ENCODE peak calls at places on chromosomes 12 and 14, in ten cellular contexts. One of them, this sample, is unnamed.

GRCh38 chr12:53325539-53326061 is 4.2 kb upstream of the AAAS start:
- DNase-seq in pulmonary artery endothelial cell: no peak
- DNase-seq in NCI-H1092: no peak
- DNase-seq in stimulated activated CD8-positive, alpha-beta memory T cell treated with anti-CD3 and anti-CD28 coated beads, Interleukin-4, amount 100 ng/mL, for 4 hours: no peak
- DNase-seq in NCI-H2171: no peak
- DNase-seq in NCI-H1436: no peak
- DNase-seq in T-helper 17 cell: no peak
- DNase-seq in effector CD4-positive, alpha-beta T cell: peak
- DNase-seq in NCI-H524 treated with DMSO at 0.1 percent for 48 hours: no peak
- DNase-seq in AG09309: no peak
- DNase-seq in this sample: no peak

GRCh38 chr14:51224551-51224950 is 15.5 kb upstream of the TMX1 start:
- DNase-seq in pulmonary artery endothelial cell: no peak
- DNase-seq in NCI-H524 treated with DMSO at 0.1 percent for 48 hours: no peak
- DNase-seq in T-helper 17 cell: no peak
- DNase-seq in NCI-H2171: no peak
- DNase-seq in stimulated activated CD8-positive, alpha-beta memory T cell treated with anti-CD3 and anti-CD28 coated beads, Interleukin-4, amount 100 ng/mL, for 4 hours: no peak
- DNase-seq in AG09309: no peak
- DNase-seq in NCI-H1092: no peak
- DNase-seq in NCI-H1436: no peak
- DNase-seq in effector CD4-positive, alpha-beta T cell: no peak
- DNase-seq in this sample: no peak

GRCh38 chr12:24899503-24900098 is 49.3 kb downstream of the BCAT1 start:
- DNase-seq in AG09309: no peak
- DNase-seq in pulmonary artery endothelial cell: no peak
- DNase-seq in NCI-H1436: no peak
- DNase-seq in T-helper 17 cell: no peak
- DNase-seq in NCI-H2171: no peak
- DNase-seq in NCI-H1092: no peak
- DNase-seq in NCI-H524 treated with DMSO at 0.1 percent for 48 hours: no peak
- DNase-seq in stimulated activated CD8-positive, alpha-beta memory T cell treated with anti-CD3 and anti-CD28 coated beads, Interleukin-4, amount 100 ng/mL, for 4 hours: no peak
- DNase-seq in effector CD4-positive, alpha-beta T cell: no peak
- DNase-seq in this sample: no peak

GRCh38 chr12:11723993-11724392 is 74.5 kb downstream of the ETV6 start:
- DNase-seq in pulmonary artery endothelial cell: no peak
- DNase-seq in NCI-H524 treated with DMSO at 0.1 percent for 48 hours: no peak
- DNase-seq in NCI-H1436: no peak
- DNase-seq in stimulated activated CD8-positive, alpha-beta memory T cell treated with anti-CD3 and anti-CD28 coated beads, Interleukin-4, amount 100 ng/mL, for 4 hours: no peak
- DNase-seq in NCI-H1092: no peak
- DNase-seq in effector CD4-positive, alpha-beta T cell: no peak
- DNase-seq in NCI-H2171: no peak
- DNase-seq in AG09309: no peak
- DNase-seq in T-helper 17 cell: no peak
- DNase-seq in this sample: no peak

GRCh38 chr12:55330446-55330845 is at the start of gene OR6C3:
- DNase-seq in NCI-H1436: no peak
- DNase-seq in NCI-H2171: no peak
- DNase-seq in stimulated activated CD8-positive, alpha-beta memory T cell treated with anti-CD3 and anti-CD28 coated beads, Interleukin-4, amount 100 ng/mL, for 4 hours: no peak
- DNase-seq in effector CD4-positive, alpha-beta T cell: no peak
- DNase-seq in T-helper 17 cell: no peak
- DNase-seq in AG09309: no peak
- DNase-seq in NCI-H524 treated with DMSO at 0.1 percent for 48 hours: no peak
- DNase-seq in pulmonary artery endothelial cell: no peak
- DNase-seq in NCI-H1092: no peak
- DNase-seq in this sample: no peak

GRCh38 chr12:2225736-2226135 is 172.9 kb downstream of the CACNA1C start:
- DNase-seq in NCI-H524 treated with DMSO at 0.1 percent for 48 hours: no peak
- DNase-seq in effector CD4-positive, alpha-beta T cell: no peak
- DNase-seq in pulmonary artery endothelial cell: no peak
- DNase-seq in NCI-H1092: no peak
- DNase-seq in AG09309: no peak
- DNase-seq in NCI-H2171: no peak
- DNase-seq in stimulated activated CD8-positive, alpha-beta memory T cell treated with anti-CD3 and anti-CD28 coated beads, Interleukin-4, amount 100 ng/mL, for 4 hours: no peak
- DNase-seq in T-helper 17 cell: no peak
- DNase-seq in NCI-H1436: no peak
- DNase-seq in this sample: no peak

GRCh38 chr12:12266389-12266872 is 413 bp downstream of the LRP6 start:
- DNase-seq in NCI-H2171: no peak
- DNase-seq in T-helper 17 cell: no peak
- DNase-seq in effector CD4-positive, alpha-beta T cell: no peak
- DNase-seq in NCI-H1436: no peak
- DNase-seq in NCI-H1092: no peak
- DNase-seq in AG09309: no peak
- DNase-seq in pulmonary artery endothelial cell: no peak
- DNase-seq in stimulated activated CD8-positive, alpha-beta memory T cell treated with anti-CD3 and anti-CD28 coated beads, Interleukin-4, amount 100 ng/mL, for 4 hours: no peak
- DNase-seq in NCI-H524 treated with DMSO at 0.1 percent for 48 hours: no peak
- DNase-seq in this sample: no peak

GRCh38 chr14:75380656-75381055 is 47.2 kb upstream of the JDP2 start:
- DNase-seq in NCI-H1092: no peak
- DNase-seq in stimulated activated CD8-positive, alpha-beta memory T cell treated with anti-CD3 and anti-CD28 coated beads, Interleukin-4, amount 100 ng/mL, for 4 hours: no peak
- DNase-seq in NCI-H2171: no peak
- DNase-seq in AG09309: no peak
- DNase-seq in effector CD4-positive, alpha-beta T cell: no peak
- DNase-seq in NCI-H1436: no peak
- DNase-seq in pulmonary artery endothelial cell: no peak
- DNase-seq in NCI-H524 treated with DMSO at 0.1 percent for 48 hours: no peak
- DNase-seq in T-helper 17 cell: no peak
- DNase-seq in this sample: no peak

GRCh38 chr14:102092806-102093205 is 6.0 kb upstream of the HSP90AA1 start:
- DNase-seq in T-helper 17 cell: no peak
- DNase-seq in pulmonary artery endothelial cell: no peak
- DNase-seq in AG09309: no peak
- DNase-seq in NCI-H1436: no peak
- DNase-seq in NCI-H1092: no peak
- DNase-seq in effector CD4-positive, alpha-beta T cell: no peak
- DNase-seq in NCI-H524 treated with DMSO at 0.1 percent for 48 hours: no peak
- DNase-seq in stimulated activated CD8-positive, alpha-beta memory T cell treated with anti-CD3 and anti-CD28 coated beads, Interleukin-4, amount 100 ng/mL, for 4 hours: no peak
- DNase-seq in NCI-H2171: no peak
- DNase-seq in this sample: no peak

GRCh38 chr12:3743803-3744202 is 9.1 kb downstream of the CRACR2A start:
- DNase-seq in stimulated activated CD8-positive, alpha-beta memory T cell treated with anti-CD3 and anti-CD28 coated beads, Interleukin-4, amount 100 ng/mL, for 4 hours: no peak
- DNase-seq in T-helper 17 cell: no peak
- DNase-seq in NCI-H1092: no peak
- DNase-seq in NCI-H524 treated with DMSO at 0.1 percent for 48 hours: no peak
- DNase-seq in AG09309: no peak
- DNase-seq in NCI-H1436: no peak
- DNase-seq in effector CD4-positive, alpha-beta T cell: no peak
- DNase-seq in pulmonary artery endothelial cell: no peak
- DNase-seq in NCI-H2171: no peak
- DNase-seq in this sample: no peak

GRCh38 chr12:124115496-124115895 is 142.5 kb downstream of the ZNF664 start:
- DNase-seq in NCI-H1436: no peak
- DNase-seq in pulmonary artery endothelial cell: no peak
- DNase-seq in NCI-H1092: no peak
- DNase-seq in stimulated activated CD8-positive, alpha-beta memory T cell treated with anti-CD3 and anti-CD28 coated beads, Interleukin-4, amount 100 ng/mL, for 4 hours: no peak
- DNase-seq in effector CD4-positive, alpha-beta T cell: no peak
- DNase-seq in NCI-H524 treated with DMSO at 0.1 percent for 48 hours: no peak
- DNase-seq in T-helper 17 cell: no peak
- DNase-seq in NCI-H2171: no peak
- DNase-seq in AG09309: no peak
- DNase-seq in this sample: no peak

GRCh38 chr12:84056-84455 is 17.5 kb downstream of the IQSEC3 start:
- DNase-seq in NCI-H2171: peak
- DNase-seq in effector CD4-positive, alpha-beta T cell: no peak
- DNase-seq in NCI-H524 treated with DMSO at 0.1 percent for 48 hours: no peak
- DNase-seq in T-helper 17 cell: no peak
- DNase-seq in AG09309: no peak
- DNase-seq in stimulated activated CD8-positive, alpha-beta memory T cell treated with anti-CD3 and anti-CD28 coated beads, Interleukin-4, amount 100 ng/mL, for 4 hours: no peak
- DNase-seq in NCI-H1436: no peak
- DNase-seq in pulmonary artery endothelial cell: no peak
- DNase-seq in NCI-H1092: peak
- DNase-seq in this sample: no peak

GRCh38 chr12:3149505-3150307 is 72.5 kb downstream of the TSPAN9 start:
- DNase-seq in stimulated activated CD8-positive, alpha-beta memory T cell treated with anti-CD3 and anti-CD28 coated beads, Interleukin-4, amount 100 ng/mL, for 4 hours: no peak
- DNase-seq in effector CD4-positive, alpha-beta T cell: no peak
- DNase-seq in T-helper 17 cell: no peak
- DNase-seq in NCI-H2171: no peak
- DNase-seq in NCI-H1436: no peak
- DNase-seq in NCI-H524 treated with DMSO at 0.1 percent for 48 hours: no peak
- DNase-seq in NCI-H1092: no peak
- DNase-seq in pulmonary artery endothelial cell: no peak
- DNase-seq in AG09309: no peak
- DNase-seq in this sample: no peak

GRCh38 chr12:89895591-89895990 is 187.0 kb upstream of the ATP2B1 start:
- DNase-seq in pulmonary artery endothelial cell: no peak
- DNase-seq in T-helper 17 cell: no peak
- DNase-seq in NCI-H1436: no peak
- DNase-seq in NCI-H1092: no peak
- DNase-seq in stimulated activated CD8-positive, alpha-beta memory T cell treated with anti-CD3 and anti-CD28 coated beads, Interleukin-4, amount 100 ng/mL, for 4 hours: no peak
- DNase-seq in AG09309: no peak
- DNase-seq in NCI-H2171: no peak
- DNase-seq in effector CD4-positive, alpha-beta T cell: no peak
- DNase-seq in NCI-H524 treated with DMSO at 0.1 percent for 48 hours: peak
- DNase-seq in this sample: no peak

GRCh38 chr14:21711360-21711961 is 37.8 kb upstream of the OR4E1 start:
- DNase-seq in NCI-H1092: peak
- DNase-seq in T-helper 17 cell: no peak
- DNase-seq in NCI-H1436: no peak
- DNase-seq in stimulated activated CD8-positive, alpha-beta memory T cell treated with anti-CD3 and anti-CD28 coated beads, Interleukin-4, amount 100 ng/mL, for 4 hours: no peak
- DNase-seq in NCI-H2171: peak
- DNase-seq in pulmonary artery endothelial cell: peak
- DNase-seq in effector CD4-positive, alpha-beta T cell: no peak
- DNase-seq in NCI-H524 treated with DMSO at 0.1 percent for 48 hours: no peak
- DNase-seq in AG09309: no peak
- DNase-seq in this sample: peak

GRCh38 chr14:91858536-91859275 is 8.6 kb downstream of the TC2N start:
- DNase-seq in pulmonary artery endothelial cell: no peak
- DNase-seq in NCI-H1092: no peak
- DNase-seq in T-helper 17 cell: no peak
- DNase-seq in NCI-H1436: no peak
- DNase-seq in AG09309: peak
- DNase-seq in stimulated activated CD8-positive, alpha-beta memory T cell treated with anti-CD3 and anti-CD28 coated beads, Interleukin-4, amount 100 ng/mL, for 4 hours: no peak
- DNase-seq in NCI-H2171: no peak
- DNase-seq in NCI-H524 treated with DMSO at 0.1 percent for 48 hours: no peak
- DNase-seq in effector CD4-positive, alpha-beta T cell: no peak
- DNase-seq in this sample: no peak

GRCh38 chr12:1517007-1517406 is 77.4 kb downstream of the FBXL14 start:
- DNase-seq in stimulated activated CD8-positive, alpha-beta memory T cell treated with anti-CD3 and anti-CD28 coated beads, Interleukin-4, amount 100 ng/mL, for 4 hours: no peak
- DNase-seq in NCI-H1092: no peak
- DNase-seq in effector CD4-positive, alpha-beta T cell: no peak
- DNase-seq in NCI-H524 treated with DMSO at 0.1 percent for 48 hours: no peak
- DNase-seq in AG09309: peak
- DNase-seq in NCI-H2171: no peak
- DNase-seq in NCI-H1436: no peak
- DNase-seq in pulmonary artery endothelial cell: no peak
- DNase-seq in T-helper 17 cell: no peak
- DNase-seq in this sample: no peak

GRCh38 chr12:54419088-54419887 is at the start of gene ITGA5:
- DNase-seq in NCI-H1092: no peak
- DNase-seq in stimulated activated CD8-positive, alpha-beta memory T cell treated with anti-CD3 and anti-CD28 coated beads, Interleukin-4, amount 100 ng/mL, for 4 hours: no peak
- DNase-seq in AG09309: no peak
- DNase-seq in NCI-H524 treated with DMSO at 0.1 percent for 48 hours: no peak
- DNase-seq in T-helper 17 cell: peak
- DNase-seq in NCI-H2171: no peak
- DNase-seq in NCI-H1436: no peak
- DNase-seq in effector CD4-positive, alpha-beta T cell: peak
- DNase-seq in pulmonary artery endothelial cell: no peak
- DNase-seq in this sample: no peak

GRCh38 chr12:14443531-14443930 is 78.0 kb downstream of the ATF7IP start:
- DNase-seq in effector CD4-positive, alpha-beta T cell: no peak
- DNase-seq in AG09309: no peak
- DNase-seq in NCI-H1092: no peak
- DNase-seq in NCI-H524 treated with DMSO at 0.1 percent for 48 hours: no peak
- DNase-seq in stimulated activated CD8-positive, alpha-beta memory T cell treated with anti-CD3 and anti-CD28 coated beads, Interleukin-4, amount 100 ng/mL, for 4 hours: no peak
- DNase-seq in NCI-H2171: no peak
- DNase-seq in NCI-H1436: no peak
- DNase-seq in pulmonary artery endothelial cell: peak
- DNase-seq in T-helper 17 cell: no peak
- DNase-seq in this sample: no peak

GRCh38 chr12:106287364-106287763 is 15.2 kb upstream of the TCP11L2 start:
- DNase-seq in NCI-H1092: no peak
- DNase-seq in pulmonary artery endothelial cell: no peak
- DNase-seq in NCI-H524 treated with DMSO at 0.1 percent for 48 hours: no peak
- DNase-seq in effector CD4-positive, alpha-beta T cell: no peak
- DNase-seq in stimulated activated CD8-positive, alpha-beta memory T cell treated with anti-CD3 and anti-CD28 coated beads, Interleukin-4, amount 100 ng/mL, for 4 hours: no peak
- DNase-seq in NCI-H1436: no peak
- DNase-seq in AG09309: no peak
- DNase-seq in T-helper 17 cell: no peak
- DNase-seq in NCI-H2171: no peak
- DNase-seq in this sample: no peak

GRCh38 chr12:127628655-127629054 is 638.3 kb upstream of the TMEM132C start:
- DNase-seq in stimulated activated CD8-positive, alpha-beta memory T cell treated with anti-CD3 and anti-CD28 coated beads, Interleukin-4, amount 100 ng/mL, for 4 hours: no peak
- DNase-seq in effector CD4-positive, alpha-beta T cell: no peak
- DNase-seq in T-helper 17 cell: no peak
- DNase-seq in NCI-H1092: no peak
- DNase-seq in NCI-H1436: peak
- DNase-seq in NCI-H524 treated with DMSO at 0.1 percent for 48 hours: no peak
- DNase-seq in pulmonary artery endothelial cell: no peak
- DNase-seq in NCI-H2171: no peak
- DNase-seq in AG09309: peak
- DNase-seq in this sample: peak

GRCh38 chr12:6724409-6724797 is 557 bp downstream of the COPS7A start:
- DNase-seq in effector CD4-positive, alpha-beta T cell: peak
- DNase-seq in T-helper 17 cell: no peak
- DNase-seq in AG09309: no peak
- DNase-seq in NCI-H2171: no peak
- DNase-seq in stimulated activated CD8-positive, alpha-beta memory T cell treated with anti-CD3 and anti-CD28 coated beads, Interleukin-4, amount 100 ng/mL, for 4 hours: no peak
- DNase-seq in NCI-H1436: no peak
- DNase-seq in NCI-H1092: no peak
- DNase-seq in NCI-H524 treated with DMSO at 0.1 percent for 48 hours: no peak
- DNase-seq in pulmonary artery endothelial cell: no peak
- DNase-seq in this sample: no peak

GRCh38 chr12:106601031-106601430 is 18.2 kb downstream of the RFX4 start:
- DNase-seq in effector CD4-positive, alpha-beta T cell: no peak
- DNase-seq in NCI-H524 treated with DMSO at 0.1 percent for 48 hours: peak
- DNase-seq in T-helper 17 cell: no peak
- DNase-seq in NCI-H2171: no peak
- DNase-seq in stimulated activated CD8-positive, alpha-beta memory T cell treated with anti-CD3 and anti-CD28 coated beads, Interleukin-4, amount 100 ng/mL, for 4 hours: no peak
- DNase-seq in pulmonary artery endothelial cell: no peak
- DNase-seq in AG09309: no peak
- DNase-seq in NCI-H1092: no peak
- DNase-seq in NCI-H1436: no peak
- DNase-seq in this sample: no peak

GRCh38 chr12:58601529-58601928 is 318.8 kb downstream of the LRIG3 start:
- DNase-seq in NCI-H2171: no peak
- DNase-seq in NCI-H1092: no peak
- DNase-seq in NCI-H1436: no peak
- DNase-seq in AG09309: no peak
- DNase-seq in T-helper 17 cell: no peak
- DNase-seq in pulmonary artery endothelial cell: no peak
- DNase-seq in NCI-H524 treated with DMSO at 0.1 percent for 48 hours: no peak
- DNase-seq in stimulated activated CD8-positive, alpha-beta memory T cell treated with anti-CD3 and anti-CD28 coated beads, Interleukin-4, amount 100 ng/mL, for 4 hours: no peak
- DNase-seq in effector CD4-positive, alpha-beta T cell: no peak
- DNase-seq in this sample: no peak

GRCh38 chr12:66493841-66494240 is 185.0 kb downstream of the GRIP1 start:
- DNase-seq in effector CD4-positive, alpha-beta T cell: no peak
- DNase-seq in NCI-H524 treated with DMSO at 0.1 percent for 48 hours: no peak
- DNase-seq in NCI-H1092: no peak
- DNase-seq in pulmonary artery endothelial cell: no peak
- DNase-seq in NCI-H2171: no peak
- DNase-seq in AG09309: no peak
- DNase-seq in NCI-H1436: no peak
- DNase-seq in stimulated activated CD8-positive, alpha-beta memory T cell treated with anti-CD3 and anti-CD28 coated beads, Interleukin-4, amount 100 ng/mL, for 4 hours: no peak
- DNase-seq in T-helper 17 cell: no peak
- DNase-seq in this sample: no peak

GRCh38 chr14:71250791-71251190 is 343.5 kb downstream of the PCNX1 start:
- DNase-seq in AG09309: no peak
- DNase-seq in effector CD4-positive, alpha-beta T cell: no peak
- DNase-seq in NCI-H1092: no peak
- DNase-seq in NCI-H2171: no peak
- DNase-seq in NCI-H1436: no peak
- DNase-seq in stimulated activated CD8-positive, alpha-beta memory T cell treated with anti-CD3 and anti-CD28 coated beads, Interleukin-4, amount 100 ng/mL, for 4 hours: no peak
- DNase-seq in pulmonary artery endothelial cell: no peak
- DNase-seq in T-helper 17 cell: no peak
- DNase-seq in NCI-H524 treated with DMSO at 0.1 percent for 48 hours: no peak
- DNase-seq in this sample: no peak

GRCh38 chr12:123384318-123384993 is 524 bp downstream of the KMT5A start:
- DNase-seq in NCI-H1436: peak
- DNase-seq in NCI-H2171: peak
- DNase-seq in AG09309: no peak
- DNase-seq in pulmonary artery endothelial cell: no peak
- DNase-seq in stimulated activated CD8-positive, alpha-beta memory T cell treated with anti-CD3 and anti-CD28 coated beads, Interleukin-4, amount 100 ng/mL, for 4 hours: no peak
- DNase-seq in NCI-H524 treated with DMSO at 0.1 percent for 48 hours: peak
- DNase-seq in T-helper 17 cell: peak
- DNase-seq in NCI-H1092: no peak
- DNase-seq in effector CD4-positive, alpha-beta T cell: peak
- DNase-seq in this sample: no peak

GRCh38 chr12:108568653-108569154 is 6.3 kb downstream of the ISCU start:
- DNase-seq in NCI-H1436: no peak
- DNase-seq in pulmonary artery endothelial cell: no peak
- DNase-seq in effector CD4-positive, alpha-beta T cell: peak
- DNase-seq in NCI-H1092: peak
- DNase-seq in NCI-H2171: peak
- DNase-seq in stimulated activated CD8-positive, alpha-beta memory T cell treated with anti-CD3 and anti-CD28 coated beads, Interleukin-4, amount 100 ng/mL, for 4 hours: no peak
- DNase-seq in NCI-H524 treated with DMSO at 0.1 percent for 48 hours: no peak
- DNase-seq in T-helper 17 cell: peak
- DNase-seq in AG09309: no peak
- DNase-seq in this sample: no peak

This sample was measured in non-pigmented ciliary epithelial cell.